ENCODE peak calls at places on chromosomes 13 and 19, in ten cellular contexts. G is colonic mucosa; Z is CD8-positive, alpha-beta T cell; X is heart left ventricle; Q is heart right ventricle; Y is caudate nucleus; P is CD8-positive, alpha-beta memory T cell; N is CD4-positive, alpha-beta T cell; M is aorta; K is mesendoderm. V is an unnamed sample.

GRCh38 chr13:27556109-27556508 is 64.2 kb downstream of the LNX2 start:
- DNase-seq in G (no peak), Z (no peak), X (no peak), Q (no peak), Y (no peak), P (no peak), N (no peak), M (peak; percentile 73), K (no peak), V (no peak)

GRCh38 chr13:85230754-85231153 is 568.5 kb downstream of the SLITRK6 start:
- DNase-seq in G (no peak), Z (no peak), X (no peak), Q (no peak), Y (no peak), P (no peak), N (no peak), M (no peak), K (no peak), V (no peak)

GRCh38 chr13:114096811-114097503 is 35.5 kb downstream of the RASA3 start:
- DNase-seq in G (no peak), Z (no peak), X (no peak), Q (no peak), Y (no peak), P (no peak), N (no peak), M (peak; percentile 33), K (no peak), V (no peak)

GRCh38 chr19:55275851-55276719 is 3.8 kb downstream of the HSPBP1 start:
- DNase-seq in G (no peak), Z (no peak), X (no peak), Q (no peak), Y (no peak), P (no peak), N (no peak), M (no peak), K (no peak), V (no peak)

GRCh38 chr19:5018224-5019015 is 49.5 kb downstream of the KDM4B start:
- DNase-seq in G (no peak), Z (no peak), X (no peak), Q (no peak), Y (no peak), P (no peak), N (no peak), M (no peak), K (no peak), V (no peak)

GRCh38 chr19:47356900-47357299 is 7.8 kb downstream of the DHX34 start:
- DNase-seq in G (no peak), Z (no peak), X (no peak), Q (no peak), Y (no peak), P (no peak), N (no peak), M (no peak), K (no peak), V (peak; percentile 66)

GRCh38 chr19:40398417-40399056 is 8.6 kb upstream of the HIPK4 start:
- DNase-seq in G (peak; percentile 78), Z (peak; percentile 32), X (no peak), Q (no peak), Y (no peak), P (peak; percentile 45), N (peak; percentile 51), M (no peak), K (peak; percentile 89), V (peak; percentile 71)

GRCh38 chr13:40116008-40116407 is 460.5 kb downstream of the COG6 start:
- DNase-seq in G (peak; percentile 75), Z (no peak), X (no peak), Q (no peak), Y (no peak), P (peak; percentile 16), N (peak; percentile 16), M (peak; percentile 56), K (peak; percentile 82), V (no peak)

GRCh38 chr13:26183416-26183815 is 38.7 kb downstream of the RNF6 start:
- DNase-seq in G (no peak), Z (no peak), X (no peak), Q (no peak), Y (no peak), P (no peak), N (no peak), M (no peak), K (no peak), V (no peak)

GRCh38 chr13:99339736-99340392 is 32.7 kb upstream of the GPR183 start:
- DNase-seq in G (no peak), Z (no peak), X (no peak), Q (no peak), Y (no peak), P (peak; percentile 56), N (peak; percentile 57), M (no peak), K (no peak), V (peak; percentile 52)

GRCh38 chr13:73228546-73228945 is 169.7 kb downstream of the KLF5 start:
- DNase-seq in G (no peak), Z (no peak), X (no peak), Q (no peak), Y (no peak), P (no peak), N (no peak), M (no peak), K (no peak), V (no peak)

GRCh38 chr19:46859637-46860124 is 1.1 kb upstream of the ARHGAP35 start:
- DNase-seq in G (peak; percentile 77), Z (no peak), X (peak; percentile 90), Q (peak; percentile 77), Y (no peak), P (peak; percentile 21), N (no peak), M (no peak), K (no peak), V (peak; percentile 60)

GRCh38 chr19:16789238-16789637 is 40.0 kb upstream of the SIN3B start:
- DNase-seq in G (no peak), Z (no peak), X (no peak), Q (no peak), Y (no peak), P (no peak), N (no peak), M (no peak), K (no peak), V (no peak)

GRCh38 chr19:47363758-47364529 is 14.8 kb downstream of the DHX34 start:
- DNase-seq in G (no peak), Z (no peak), X (no peak), Q (no peak), Y (no peak), P (no peak), N (no peak), M (no peak), K (peak; percentile 61), V (no peak)

DNA sequence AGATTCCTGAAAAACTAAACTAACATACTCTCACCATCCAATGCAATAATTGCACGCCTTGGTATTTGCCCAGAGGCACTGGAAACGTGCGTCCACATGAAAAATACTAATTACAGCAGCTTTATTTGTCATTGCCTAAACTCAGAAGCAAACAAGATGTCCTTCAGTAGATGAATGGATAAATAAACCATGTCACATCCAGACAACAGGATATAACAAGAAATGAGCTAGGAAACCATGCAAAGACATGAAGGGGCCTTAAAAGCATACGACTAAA is 25.0 kb downstream of the ELL start:
- DNase-seq in G (no peak), Z (no peak), X (no peak), Q (no peak), Y (no peak), P (no peak), N (no peak), M (no peak), K (no peak), V (no peak)
- H3K27ac ChIP-seq in G (no peak overlapping the region), Z (no peak overlapping the region), X (no peak overlapping the region), Q (no peak overlapping the region), Y (no peak overlapping the region), P (peak overlapping the region; percentile 87), N (peak overlapping the region; percentile 62), M (no peak overlapping the region), K (no peak overlapping the region), V (no peak overlapping the region)

GRCh38 chr19:907183-907853 is 5.7 kb downstream of the R3HDM4 start:
- DNase-seq in G (no peak), Z (no peak), X (no peak), Q (no peak), Y (no peak), P (no peak), N (no peak), M (no peak), K (no peak), V (no peak)
- H3K27ac ChIP-seq in G (peak overlapping the region; percentile 94), Z (peak overlapping the region; percentile 47), X (no peak overlapping the region), Q (no peak overlapping the region), Y (no peak overlapping the region), P (peak overlapping the region; percentile 20), N (peak overlapping the region; percentile 99), M (no peak overlapping the region), K (no peak overlapping the region), V (no peak overlapping the region)

DNA sequence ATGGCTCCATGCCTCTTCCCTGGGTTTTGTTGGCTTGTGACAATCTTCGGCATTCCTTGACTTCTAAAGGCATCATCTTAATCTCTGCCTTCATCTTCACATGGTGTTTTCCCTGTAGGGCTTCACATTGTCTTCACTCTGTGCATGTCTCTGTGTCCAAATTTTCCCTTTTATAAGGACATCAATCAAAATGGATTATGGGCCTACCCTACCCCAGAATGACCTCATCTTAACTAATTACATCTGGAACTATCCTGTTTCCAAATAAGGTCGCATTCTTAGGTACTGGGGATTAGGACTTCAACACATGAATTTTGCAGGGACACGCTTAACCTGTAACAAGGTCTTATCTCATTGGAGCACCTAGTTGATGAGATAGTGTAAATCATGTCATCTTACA is 290.3 kb upstream of the KLF12 start:
- DNase-seq in G (no peak), Z (no peak), X (no peak), Q (no peak), Y (no peak), P (no peak), N (no peak), M (no peak), K (no peak), V (no peak)
- H3K27ac ChIP-seq in G (no peak overlapping the region), Z (no peak overlapping the region), X (no peak overlapping the region), Q (no peak overlapping the region), Y (no peak overlapping the region), P (no peak overlapping the region), N (no peak overlapping the region), M (no peak overlapping the region), K (no peak overlapping the region), V (no peak overlapping the region)

GRCh38 chr13:46675016-46675415 is 121.9 kb downstream of the ESD start:
- DNase-seq in G (no peak), Z (no peak), X (no peak), Q (no peak), Y (no peak), P (no peak), N (no peak), M (no peak), K (no peak), V (no peak)

GRCh38 chr13:46679369-46680180 is 117.4 kb downstream of the ESD start:
- DNase-seq in G (no peak), Z (peak; percentile 15), X (no peak), Q (no peak), Y (no peak), P (peak; percentile 12), N (peak; percentile 17), M (no peak), K (no peak), V (no peak)

GRCh38 chr13:46682015-46682414 is 114.9 kb downstream of the ESD start:
- DNase-seq in G (no peak), Z (no peak), X (no peak), Q (no peak), Y (no peak), P (no peak), N (no peak), M (no peak), K (no peak), V (no peak)

GRCh38 chr13:46672338-46673090 is 119.5 kb downstream of the LRCH1 start:
- DNase-seq in G (no peak), Z (no peak), X (no peak), Q (no peak), Y (no peak), P (no peak), N (no peak), M (no peak), K (no peak), V (no peak)

GRCh38 chr13:46676378-46676725 is 120.6 kb downstream of the ESD start:
- DNase-seq in G (no peak), Z (no peak), X (no peak), Q (no peak), Y (no peak), P (no peak), N (no peak), M (no peak), K (no peak), V (no peak)
- H3K27ac ChIP-seq in G (no peak overlapping the region), Z (no peak overlapping the region), X (no peak overlapping the region), Q (no peak overlapping the region), Y (no peak overlapping the region), P (no peak overlapping the region), N (no peak overlapping the region), M (no peak overlapping the region), K (no peak overlapping the region), V (no peak overlapping the region)

V was measured in thyroid gland.